ENCODE peak calls at places on chromosomes 16 and 17, in eight cellular contexts. W, K, C, V, I, R, Y and F are unnamed samples.

GRCh38 chr16:1784977-1785845 is 2.5 kb downstream of the NUBP2 start:
- DNase-seq in I (no peak), V (no peak), Y (no peak), K (no peak), R (peak), W (peak), C (no peak), F (no peak)

GRCh38 chr17:4043862-4044261 is 79.6 kb upstream of the ATP2A3 start:
- DNase-seq in I (no peak), W (peak), Y (no peak), C (no peak), K (peak), V (no peak), R (no peak), F (no peak)

GRCh38 chr16:27781195-27781524 is 231.2 kb downstream of the KATNIP start:
- DNase-seq in R (no peak), C (no peak), K (no peak), I (no peak), W (peak), V (no peak), Y (no peak), F (no peak)

GRCh38 chr16:8727084-8727590 is 52.7 kb downstream of the ABAT start:
- DNase-seq in W (no peak), K (no peak), Y (no peak), I (no peak), V (no peak), R (no peak), C (no peak), F (no peak)

GRCh38 chr16:58501242-58502131 is 1.5 kb downstream of the NDRG4 start:
- DNase-seq in K (no peak), I (no peak), R (peak), Y (no peak), W (no peak), V (no peak), C (peak), F (peak)

GRCh38 chr16:19113577-19114358 is at the start of gene ITPRIPL2:
- DNase-seq in Y (peak), R (peak), V (peak), W (peak), K (no peak), C (no peak), I (peak), F (peak)

GRCh38 chr16:53754938-53755910 is 51.3 kb downstream of the FTO start:
- DNase-seq in Y (no peak), I (no peak), K (no peak), V (peak), W (no peak), C (no peak), R (peak), F (no peak)

GRCh38 chr16:6674071-6674470 is 658.6 kb upstream of the RBFOX1 start:
- DNase-seq in I (no peak), W (no peak), Y (no peak), V (no peak), R (no peak), K (no peak), C (no peak), F (no peak)

GRCh38 chr16:89117975-89118289 is 24.3 kb downstream of the ACSF3 start:
- DNase-seq in C (no peak), K (no peak), W (no peak), V (no peak), Y (no peak), I (no peak), R (no peak), F (no peak)

GRCh38 chr17:57396515-57396921 is 140.2 kb downstream of the MSI2 start:
- DNase-seq in Y (no peak), V (no peak), I (no peak), C (no peak), K (no peak), W (no peak), R (no peak), F (no peak)

GRCh38 chr16:86775401-86775985 is 197.1 kb downstream of the FOXL1 start:
- DNase-seq in Y (no peak), C (no peak), V (no peak), I (no peak), W (no peak), R (no peak), K (no peak), F (no peak)